ENCODE peak calls at places on chromosome 15, in nine cellular contexts. K, R, W, Y, H, Q, D, U and F are unnamed samples.

GRCh38 chr15:25177955-25178801 is 223.4 kb downstream of the SNRPN start:
- DNase-seq in K (peak), R (peak), W (peak), Y (no peak), H (no peak), Q (no peak), D (peak), U (no peak), F (no peak)

GRCh38 chr15:67152429-67152828 is 87.0 kb downstream of the SMAD3 start:
- DNase-seq in K (no peak), R (no peak), W (no peak), Y (no peak), H (no peak), Q (no peak), D (no peak), U (no peak), F (no peak)

GRCh38 chr15:70562906-70563305 is 200.5 kb downstream of the UACA start:
- DNase-seq in K (no peak), R (no peak), W (no peak), Y (no peak), H (no peak), Q (no peak), D (no peak), U (no peak), F (peak)

GRCh38 chr15:45048784-45049631 is 26.0 kb downstream of the SORD start:
- DNase-seq in K (no peak), R (no peak), W (no peak), Y (no peak), H (peak), Q (peak), D (peak), U (no peak), F (no peak)

GRCh38 chr15:100032358-100033080 is 299.3 kb upstream of the LYSMD4 start:
- DNase-seq in K (no peak), R (no peak), W (no peak), Y (no peak), H (peak), Q (peak), D (no peak), U (no peak), F (no peak)

GRCh38 chr15:37079726-37080125 is 20.6 kb downstream of the MEIS2 start:
- DNase-seq in K (no peak), R (no peak), W (no peak), Y (no peak), H (peak), Q (peak), D (no peak), U (no peak), F (no peak)

GRCh38 chr15:38401716-38402115 is 52.2 kb upstream of the FAM98B start:
- DNase-seq in K (no peak), R (no peak), W (no peak), Y (no peak), H (peak), Q (no peak), D (no peak), U (no peak), F (no peak)

GRCh38 chr15:84658080-84658787 is at the start of gene NMB:
- DNase-seq in K (peak), R (peak), W (peak), Y (peak), H (peak), Q (peak), D (peak), U (peak), F (peak)

GRCh38 chr15:78914027-78914764 is 30.6 kb downstream of the CTSH start:
- DNase-seq in K (peak), R (no peak), W (peak), Y (peak), H (peak), Q (no peak), D (no peak), U (no peak), F (no peak)

GRCh38 chr15:100723323-100723801 is 121.0 kb downstream of the ASB7 start:
- DNase-seq in K (no peak), R (no peak), W (peak), Y (no peak), H (no peak), Q (no peak), D (no peak), U (no peak), F (no peak)

GRCh38 chr15:89360294-89360971 is 25.8 kb upstream of the POLG start:
- DNase-seq in K (no peak), R (no peak), W (no peak), Y (no peak), H (no peak), Q (no peak), D (no peak), U (no peak), F (no peak)

DNA sequence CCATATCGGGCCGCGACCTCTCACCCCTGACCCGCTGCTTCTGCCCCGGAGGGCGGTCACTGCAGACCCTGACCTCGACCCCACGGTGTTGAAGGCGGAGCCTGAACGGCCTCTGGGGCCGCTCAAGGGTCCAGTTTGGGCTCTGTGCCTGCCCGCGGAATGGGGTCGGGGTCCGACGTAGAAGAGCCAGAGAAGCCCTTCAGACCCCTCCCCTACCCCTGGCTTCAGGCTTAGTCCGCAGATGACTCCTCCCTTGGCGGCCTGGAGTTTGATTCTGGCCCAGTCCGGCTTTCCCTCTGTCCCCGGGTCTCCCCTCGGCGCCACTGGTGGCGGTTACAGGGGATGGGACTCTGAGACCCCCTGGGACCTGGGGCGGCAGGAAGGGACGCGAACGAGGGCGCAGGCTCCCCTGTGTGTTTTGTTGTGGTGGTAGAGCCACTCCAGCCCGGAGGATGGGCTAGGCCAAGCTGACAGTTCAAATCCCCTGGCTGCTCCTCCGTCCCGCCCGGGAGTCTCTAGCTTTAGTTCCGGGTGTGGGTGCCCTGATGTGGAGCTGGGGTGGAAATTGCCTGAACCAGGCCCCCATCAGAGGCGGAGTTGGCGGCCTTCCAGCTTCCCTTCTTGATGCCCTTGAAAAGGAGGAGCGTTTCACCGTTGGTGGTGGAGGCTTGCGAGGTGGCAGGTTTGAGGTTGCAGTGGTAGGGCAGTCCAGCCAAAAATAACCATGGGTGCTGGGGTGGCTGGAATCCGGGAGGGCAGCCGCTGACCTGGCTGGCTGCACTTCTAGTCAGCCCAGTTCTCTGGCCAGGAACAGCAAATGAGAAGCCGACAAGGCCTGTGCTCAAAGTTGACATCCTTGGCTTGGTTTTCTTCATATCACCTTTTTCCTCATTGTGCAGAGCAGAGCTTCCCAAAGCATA is 644 bp downstream of the CLK3 start:
- DNase-seq in K (peak), R (peak), W (no peak), Y (peak), H (peak), Q (peak), D (peak), U (peak), F (peak)
- H3K4me3 ChIP-seq in K (peak), R (peak), W (peak), Y (peak), H (peak), Q (peak), D (peak), U (peak), F (peak)

DNA sequence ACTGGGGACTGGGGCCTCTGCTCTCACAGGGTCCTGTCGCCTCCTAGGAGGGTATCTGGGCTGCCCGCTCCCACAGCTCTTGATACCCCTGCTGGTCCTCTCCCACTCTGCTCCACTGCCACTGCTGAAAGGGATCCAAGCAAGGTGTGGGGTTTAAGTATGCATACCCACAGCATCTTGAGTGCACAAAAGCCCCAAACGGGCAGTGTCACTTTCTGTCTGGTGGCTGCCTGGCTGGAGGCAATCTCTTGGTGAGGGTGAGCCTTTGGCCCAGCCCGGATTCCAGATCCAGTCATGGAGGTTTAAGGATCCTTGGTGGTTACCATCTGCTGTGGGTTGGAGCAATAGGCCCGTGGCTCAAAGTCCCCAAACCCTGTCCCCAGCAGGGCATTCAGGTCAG is 4.6 kb upstream of the TJP1 start:
- DNase-seq in K (no peak), R (no peak), W (no peak), Y (no peak), H (no peak), Q (no peak), D (no peak), U (no peak), F (no peak)
- H3K27ac ChIP-seq in K (no peak), R (no peak), W (no peak), Y (no peak), H (no peak), Q (peak), D (no peak), U (peak), F (no peak)

DNA sequence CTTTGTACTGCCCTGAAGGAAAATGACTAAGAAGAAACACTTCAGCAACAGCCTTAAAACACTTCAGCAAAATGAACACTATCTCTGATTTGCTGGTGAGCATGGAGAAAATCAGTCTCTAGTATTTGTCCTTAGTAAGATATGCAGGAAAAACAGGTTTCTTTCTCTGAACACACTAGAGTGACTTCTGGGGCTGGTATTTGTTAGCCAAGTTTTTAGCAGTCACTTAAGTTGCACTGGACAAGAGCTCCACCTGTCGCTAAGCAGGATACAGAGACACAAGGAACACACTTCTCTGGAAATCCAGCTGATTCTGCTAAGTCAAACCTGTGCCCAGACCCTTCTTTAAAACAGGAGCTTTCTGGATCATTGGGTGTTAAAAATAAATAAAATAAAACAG is 65.3 kb downstream of the CHAC1 start:
- DNase-seq in K (no peak), R (no peak), W (no peak), Y (no peak), H (peak), Q (peak), D (no peak), U (peak), F (no peak)
- TF ChIP-seq CTCF in K (no peak), R (peak), W (peak), Y (no peak), H (peak), Q (peak), D (peak), U (peak), F (no peak)

DNA sequence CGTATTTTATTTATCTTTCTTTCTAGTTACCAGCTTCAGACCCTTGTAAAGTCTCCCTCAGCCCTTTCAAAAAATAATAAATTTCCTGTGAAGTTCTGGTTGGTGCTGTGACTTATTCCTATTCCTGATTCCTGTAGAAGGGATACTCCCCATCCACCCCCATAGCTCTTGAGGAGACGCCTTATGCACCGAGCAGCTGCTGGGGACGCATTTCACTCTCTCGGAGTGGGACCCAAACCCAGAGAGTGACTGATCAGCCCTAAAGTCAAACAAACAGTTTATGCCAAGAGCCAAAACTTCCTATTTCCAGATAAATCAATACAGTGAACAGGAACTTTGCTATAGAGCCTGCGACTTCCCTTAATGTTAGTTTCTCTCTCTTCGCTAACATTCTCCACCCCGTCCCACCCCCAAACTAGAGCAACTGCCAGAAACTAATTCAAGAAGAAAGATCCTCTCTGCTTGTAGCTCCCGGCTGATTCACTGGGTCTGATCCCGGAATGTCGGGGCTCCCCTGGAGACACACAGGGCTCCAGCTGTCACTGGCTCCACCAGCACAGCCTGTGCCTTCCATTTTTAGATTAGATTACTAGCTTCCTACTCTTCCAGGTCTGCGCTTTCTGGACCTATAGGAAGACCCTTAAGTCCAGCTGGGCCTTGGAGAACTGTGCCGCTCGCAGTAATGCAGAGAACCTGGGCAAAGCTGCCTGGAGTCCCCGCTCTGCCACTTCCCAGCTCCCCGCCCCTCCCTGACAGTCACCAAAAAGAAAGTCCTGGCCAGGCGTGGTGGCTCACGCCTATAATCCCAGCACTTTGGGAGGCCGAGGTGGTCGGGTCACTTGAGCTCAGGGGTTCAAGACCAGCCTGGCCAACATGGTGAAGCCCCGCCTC is 45.2 kb downstream of the KLHL25 start:
- DNase-seq in K (no peak), R (no peak), W (peak), Y (no peak), H (peak), Q (peak), D (no peak), U (no peak), F (peak)
- H3K4me3 ChIP-seq in K (no peak), R (no peak), W (no peak), Y (peak), H (no peak), Q (no peak), D (no peak), U (no peak), F (peak)

GRCh38 chr15:72559781-72560180 is 85.7 kb downstream of the ARIH1 start:
- DNase-seq in K (no peak), R (no peak), W (no peak), Y (no peak), H (peak), Q (peak), D (no peak), U (no peak), F (no peak)

GRCh38 chr15:72554471-72555425 is 80.6 kb downstream of the ARIH1 start:
- DNase-seq in K (no peak), R (no peak), W (no peak), Y (no peak), H (peak), Q (peak), D (no peak), U (no peak), F (no peak)
- H3K27ac ChIP-seq in K (no peak), R (no peak), W (no peak), Y (no peak), H (no peak), Q (no peak), D (no peak), U (no peak), F (no peak)

GRCh38 chr15:80977627-80978036 is 12.0 kb downstream of the MESD start:
- DNase-seq in K (peak), R (peak), W (no peak), Y (no peak), H (no peak), Q (no peak), D (peak), U (peak), F (no peak)
- TF ChIP-seq CTCF in K (peak), R (peak), W (peak), Y (no peak), H (peak), Q (peak), D (peak), U (peak), F (no peak)

DNA sequence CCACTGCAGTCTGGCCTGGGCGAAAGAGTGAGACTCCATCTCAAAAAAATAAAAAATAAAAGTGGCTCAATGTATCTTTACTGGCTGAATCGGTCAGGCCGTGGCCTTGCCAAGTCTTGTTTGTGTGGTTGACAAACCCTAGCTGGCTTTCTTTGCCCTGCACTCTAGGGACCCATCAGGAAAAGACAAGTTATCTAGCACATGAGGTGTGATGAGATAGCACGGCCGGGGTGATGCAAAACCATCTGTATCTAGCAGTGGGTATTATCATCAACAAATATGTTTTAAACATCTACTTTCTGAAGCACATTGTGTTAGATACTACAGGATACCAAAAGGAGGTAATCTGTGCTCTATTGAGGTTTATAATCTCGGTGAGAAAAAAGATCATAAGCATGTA is 3.9 kb upstream of the DPP8 start:
- DNase-seq in K (no peak), R (no peak), W (no peak), Y (no peak), H (no peak), Q (no peak), D (no peak), U (no peak), F (no peak)
- H3K4me3 ChIP-seq in K (no peak), R (no peak), W (no peak), Y (no peak), H (no peak), Q (no peak), D (no peak), U (no peak), F (no peak)

GRCh38 chr15:75661779-75662140 is 14.0 kb downstream of the SNX33 start:
- DNase-seq in K (no peak), R (no peak), W (no peak), Y (no peak), H (no peak), Q (no peak), D (no peak), U (no peak), F (no peak)

GRCh38 chr15:75666823-75667501 is 19.2 kb downstream of the SNX33 start:
- DNase-seq in K (no peak), R (peak), W (peak), Y (no peak), H (peak), Q (peak), D (no peak), U (no peak), F (peak)

GRCh38 chr15:75661041-75661778 is 13.5 kb downstream of the SNX33 start:
- DNase-seq in K (no peak), R (peak), W (peak), Y (peak), H (peak), Q (peak), D (no peak), U (no peak), F (peak)

GRCh38 chr15:75662823-75663519 is 15.3 kb downstream of the SNX33 start:
- DNase-seq in K (no peak), R (no peak), W (peak), Y (no peak), H (no peak), Q (no peak), D (no peak), U (no peak), F (no peak)

DNA sequence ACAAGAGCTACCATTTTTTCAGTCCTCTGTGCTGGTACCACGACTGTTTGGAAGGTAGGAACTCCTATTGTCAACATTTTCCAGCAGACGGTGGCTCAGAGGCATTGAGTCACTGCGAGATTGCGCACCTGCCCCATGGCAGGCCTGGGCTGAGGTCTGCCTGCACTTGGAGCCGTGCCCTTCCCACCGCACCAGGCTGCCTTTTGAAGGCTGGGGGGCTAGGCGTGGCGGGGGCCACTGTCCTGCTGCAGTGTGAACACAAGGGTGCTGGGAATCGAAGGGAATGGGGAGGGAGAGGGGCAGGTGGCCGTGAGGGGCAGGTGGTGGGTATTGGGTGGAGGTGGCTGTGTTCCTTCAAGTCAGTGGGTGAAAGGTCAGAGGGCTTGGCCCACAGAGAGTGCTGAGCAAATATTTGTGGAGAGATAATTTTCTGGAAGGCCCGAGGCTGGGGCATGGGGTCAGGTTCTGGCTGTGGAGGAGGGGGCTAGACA is 16.3 kb downstream of the SNX33 start:
- DNase-seq in K (no peak), R (peak), W (peak), Y (no peak), H (no peak), Q (no peak), D (no peak), U (no peak), F (no peak)
- H3K27ac ChIP-seq in K (no peak), R (peak), W (peak), Y (no peak), H (no peak), Q (no peak), D (peak), U (no peak), F (peak)

DNA sequence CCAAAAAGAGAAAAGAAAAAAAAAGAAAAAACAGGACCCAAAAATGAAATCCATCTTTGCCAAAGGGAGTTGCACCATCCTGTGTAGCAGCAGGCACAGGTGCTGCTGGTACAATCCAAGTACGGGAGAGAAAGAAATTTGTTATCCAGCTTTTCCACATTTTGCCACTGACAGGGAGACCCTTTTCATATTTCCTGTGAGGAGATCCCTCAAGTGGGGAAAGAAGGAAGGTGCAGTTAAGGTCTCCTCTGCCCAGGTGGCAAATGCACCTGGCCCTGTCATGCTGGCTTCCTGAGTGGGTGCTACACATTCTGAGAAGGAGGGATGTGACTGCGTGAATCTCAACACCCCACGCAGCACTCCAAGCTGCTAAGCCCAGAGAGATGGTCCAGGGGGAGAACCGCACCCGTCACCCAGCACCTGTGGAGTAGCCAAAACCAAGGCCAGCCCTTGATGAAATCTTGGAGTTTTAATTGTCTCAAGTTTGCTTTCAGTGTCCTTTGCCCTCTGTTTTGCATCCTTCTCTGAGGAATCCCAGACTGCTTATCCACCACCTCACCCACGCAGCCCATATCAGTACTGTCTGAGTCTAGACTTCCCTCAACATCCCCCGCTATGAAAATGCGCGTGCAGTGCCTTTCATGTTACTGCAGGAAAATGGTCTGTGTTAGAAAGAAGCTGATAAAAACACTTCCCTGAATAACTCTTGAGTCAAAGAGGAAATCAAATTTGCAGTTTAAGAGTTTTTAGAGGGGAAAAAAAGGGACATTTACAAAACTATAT is 141.9 kb upstream of the THBS1 start:
- DNase-seq in K (no peak), R (no peak), W (no peak), Y (no peak), H (peak), Q (peak), D (no peak), U (peak), F (no peak)
- TF ChIP-seq CTCF in K (peak), R (no peak), W (peak), Y (no peak), H (no peak), Q (peak), D (no peak), U (peak), F (no peak)